ENCODE peak calls at places on chromosome 10, in ten cellular contexts. O, W, S, V, D, F, K, B, J and G are unnamed samples.
A peak's percentile ranks its signal among the peaks of the same experiment; 100 is the strongest.

GRCh38 chr10:6053816-6054581 is 8.2 kb downstream of the IL2RA start:
- DNase-seq in O (peak; percentile 43), W (no peak), S (peak; percentile 68), V (no peak), D (no peak), F (no peak), K (no peak), B (peak; percentile 71), J (peak; percentile 24), G (peak; percentile 52)

GRCh38 chr10:96586419-96587254 is at the start of gene TM9SF3:
- DNase-seq in O (peak; percentile 84), W (peak; percentile 90), S (peak; percentile 95), V (peak; percentile 93), D (peak; percentile 93), F (peak; percentile 69), K (no peak), B (peak; percentile 73), J (peak; percentile 98), G (peak; percentile 95)

GRCh38 chr10:84214046-84214572 is 11.2 kb downstream of the LRIT2 start:
- DNase-seq in O (no peak), W (no peak), S (no peak), V (no peak), D (no peak), F (no peak), K (no peak), B (no peak), J (peak; percentile 77), G (no peak)

GRCh38 chr10:66187096-66187733 is 738.6 kb upstream of the LRRTM3 start:
- DNase-seq in O (no peak), W (no peak), S (no peak), V (no peak), D (no peak), F (no peak), K (no peak), B (no peak), J (no peak), G (no peak)

GRCh38 chr10:71899665-71900412 is 48.8 kb upstream of the PSAP start:
- DNase-seq in O (no peak), W (no peak), S (no peak), V (no peak), D (no peak), F (no peak), K (no peak), B (no peak), J (no peak), G (no peak)

GRCh38 chr10:28906011-28906411 is 228.7 kb downstream of the BAMBI start:
- DNase-seq in O (no peak), W (no peak), S (no peak), V (no peak), D (no peak), F (no peak), K (no peak), B (no peak), J (no peak), G (no peak)

GRCh38 chr10:119299531-119299930 is 92.2 kb downstream of the GRK5 start:
- DNase-seq in O (no peak), W (no peak), S (no peak), V (no peak), D (peak; percentile 41), F (peak; percentile 48), K (no peak), B (no peak), J (no peak), G (no peak)

GRCh38 chr10:114343623-114344306 is 60.5 kb downstream of the AFAP1L2 start:
- DNase-seq in O (no peak), W (no peak), S (no peak), V (no peak), D (no peak), F (no peak), K (no peak), B (no peak), J (no peak), G (no peak)

GRCh38 chr10:102641398-102641797 is 2.9 kb upstream of the TRIM8 start:
- DNase-seq in O (no peak), W (no peak), S (no peak), V (no peak), D (no peak), F (no peak), K (no peak), B (peak; percentile 51), J (no peak), G (no peak)

GRCh38 chr10:99682032-99682431 is 22.7 kb downstream of the ENTPD7 start:
- DNase-seq in O (no peak), W (no peak), S (no peak), V (no peak), D (no peak), F (no peak), K (no peak), B (no peak), J (no peak), G (no peak)

GRCh38 chr10:47384148-47384921 is at the start of gene ZNF488:
- DNase-seq in O (peak; percentile 100), W (peak; percentile 69), S (peak; percentile 87), V (peak; percentile 81), D (peak; percentile 88), F (peak; percentile 45), K (no peak), B (peak; percentile 49), J (peak; percentile 96), G (peak; percentile 87)
- H3K27me3 ChIP-seq in O (peaks cover 33% of the 10 kb centered on the region), W (no peaks in the 10 kb centered on the region), S (no peaks in the 10 kb centered on the region), V (no peaks in the 10 kb centered on the region), D (peaks cover 11% of the 10 kb centered on the region), F (peaks cover 7% of the 10 kb centered on the region), K (no peaks in the 10 kb centered on the region), B (peaks cover 3% of the 10 kb centered on the region), J (no peaks in the 10 kb centered on the region), G (no peaks in the 10 kb centered on the region)

GRCh38 chr10:116741391-116742351 is 695 bp downstream of the HSPA12A start:
- DNase-seq in O (peak; percentile 36), W (no peak), S (no peak), V (no peak), D (peak; percentile 38), F (no peak), K (no peak), B (no peak), J (peak; percentile 82), G (peak; percentile 18)

GRCh38 chr10:116740971-116741370 is 1.4 kb downstream of the HSPA12A start:
- DNase-seq in O (no peak), W (no peak), S (no peak), V (no peak), D (peak; percentile 4), F (no peak), K (no peak), B (no peak), J (peak; percentile 57), G (no peak)

GRCh38 chr10:116744163-116744788 is 1.9 kb upstream of the HSPA12A start:
- DNase-seq in O (no peak), W (no peak), S (no peak), V (no peak), D (no peak), F (no peak), K (no peak), B (no peak), J (no peak), G (no peak)

GRCh38 chr10:116743266-116744064 is 1.1 kb upstream of the HSPA12A start:
- DNase-seq in O (no peak), W (no peak), S (no peak), V (no peak), D (no peak), F (no peak), K (no peak), B (no peak), J (no peak), G (no peak)

GRCh38 chr10:116742367-116743265 is at the start of gene HSPA12A:
- DNase-seq in O (peak; percentile 83), W (peak; percentile 64), S (peak; percentile 80), V (peak; percentile 64), D (peak; percentile 73), F (peak; percentile 10), K (no peak), B (no peak), J (peak; percentile 97), G (peak; percentile 80)
- TF ChIP-seq POLR2AphosphoS5 in O (no peak), W (peak; percentile 10), S (peak; percentile 4), V (peak; percentile 4), D (peak; percentile 65), F (no peak), K (no peak), B (no peak), J (peak; percentile 48), G (peak; percentile 69)

GRCh38 chr10:100814751-100815474 is 69.5 kb downstream of the PAX2 start:
- DNase-seq in O (no peak), W (no peak), S (no peak), V (no peak), D (no peak), F (no peak), K (no peak), B (no peak), J (no peak), G (no peak)
- H3K27me3 ChIP-seq in O (peaks cover 46% of the 10 kb centered on the region), W (no peaks in the 10 kb centered on the region), S (peaks cover 96% of the 10 kb centered on the region), V (peaks cover 8% of the 10 kb centered on the region), D (peaks cover 26% of the 10 kb centered on the region), F (peaks cover 27% of the 10 kb centered on the region), K (peaks cover 4% of the 10 kb centered on the region), B (peaks cover 9% of the 10 kb centered on the region), J (no peaks in the 10 kb centered on the region), G (peaks cover 96% of the 10 kb centered on the region)

DNA sequence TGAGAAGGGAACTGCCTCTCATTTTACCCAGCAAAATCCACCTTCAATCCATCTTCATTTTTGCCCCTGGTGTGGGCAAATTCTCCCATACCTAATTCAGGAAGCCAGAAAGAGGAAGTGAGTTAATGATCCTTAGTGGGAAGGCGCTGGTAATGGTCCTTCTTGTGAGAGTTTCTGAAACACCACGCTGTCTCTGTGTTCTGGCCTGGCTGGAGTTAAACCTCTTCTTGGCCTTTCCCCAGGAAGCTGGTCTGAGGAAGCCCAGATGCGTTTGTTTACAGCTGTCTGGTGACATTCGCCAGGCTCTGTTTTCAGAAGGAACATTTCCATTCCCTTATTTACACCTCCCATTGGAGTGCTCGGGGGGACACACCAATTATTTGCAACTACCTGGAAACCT is 24.3 kb downstream of the HTRA1 start:
- DNase-seq in O (no peak), W (no peak), S (no peak), V (no peak), D (no peak), F (no peak), K (no peak), B (no peak), J (no peak), G (no peak)
- TF ChIP-seq POLR2AphosphoS5 in O (no peak), W (no peak), S (peak; percentile 67), V (no peak), D (no peak), F (no peak), K (no peak), B (no peak), J (peak; percentile 6), G (peak; percentile 88)